ENCODE peak calls at places on chromosomes 7 and 10, in six cellular contexts. O is lung, R is bronchial epithelial cell, H is kidney epithelial cell, B is fibroblast of mammary gland, X is cardiac fibroblast. W is an unnamed sample.

GRCh38 chr10:30647089-30647488 is 17.5 kb upstream of the LYZL2 start:
- DNase-seq in O (no peak), R (no peak), H (no peak), B (no peak), X (no peak), W (no peak)

GRCh38 chr7:157984138-157984913 is 603.3 kb downstream of the PTPRN2 start:
- DNase-seq in O (no peak), R (no peak), H (no peak), B (no peak), X (no peak), W (no peak)

GRCh38 chr10:82160291-82160690 is 285.3 kb downstream of the NRG3 start:
- DNase-seq in O (no peak), R (no peak), H (no peak), B (no peak), X (no peak), W (no peak)

GRCh38 chr10:3828404-3829192 is 43.6 kb upstream of the KLF6 start:
- DNase-seq in O (no peak), R (peak), H (no peak), B (peak), X (peak), W (peak)

GRCh38 chr7:11171569-11172192 is 198.0 kb downstream of the PHF14 start:
- DNase-seq in O (no peak), R (no peak), H (no peak), B (no peak), X (no peak), W (no peak)

GRCh38 chr7:17130281-17131059 is 168.0 kb upstream of the AHR start:
- DNase-seq in O (no peak), R (peak), H (peak), B (peak), X (peak), W (peak)

GRCh38 chr7:139974179-139974811 is 88.5 kb downstream of the PARP12 start:
- DNase-seq in O (no peak), R (no peak), H (no peak), B (no peak), X (no peak), W (no peak)

GRCh38 chr7:88693131-88693530 is 66.4 kb upstream of the ZNF804B start:
- DNase-seq in O (no peak), R (no peak), H (no peak), B (no peak), X (no peak), W (no peak)

GRCh38 chr10:474406-474805 is 215.1 kb downstream of the DIP2C start:
- DNase-seq in O (no peak), R (no peak), H (no peak), B (no peak), X (no peak), W (no peak)

GRCh38 chr7:28528899-28529298 is 116.6 kb downstream of the CREB5 start:
- DNase-seq in O (no peak), R (no peak), H (peak), B (peak), X (no peak), W (no peak)

GRCh38 chr10:132511692-132512442 is 25.7 kb upstream of the INPP5A start:
- DNase-seq in O (no peak), R (no peak), H (no peak), B (no peak), X (peak), W (no peak)

GRCh38 chr7:17369686-17370426 is 71.4 kb downstream of the AHR start:
- DNase-seq in O (peak), R (peak), H (peak), B (peak), X (peak), W (peak)

GRCh38 chr7:44145969-44146897 is 5.1 kb upstream of the MYL7 start:
- DNase-seq in O (peak), R (peak), H (no peak), B (peak), X (peak), W (peak)

GRCh38 chr10:60238408-60239100 is 151.1 kb downstream of the ANK3 start:
- DNase-seq in O (no peak), R (peak), H (no peak), B (peak), X (peak), W (peak)

GRCh38 chr7:95527776-95528250 is 42.1 kb downstream of the ASB4 start:
- DNase-seq in O (no peak), R (no peak), H (no peak), B (no peak), X (no peak), W (no peak)

GRCh38 chr7:142796501-142797341 is 26.0 kb downstream of the PRSS2 start:
- DNase-seq in O (no peak), R (no peak), H (no peak), B (no peak), X (no peak), W (no peak)

GRCh38 chr7:130791746-130792145 is 57.7 kb upstream of the KLF14 start:
- DNase-seq in O (no peak), R (no peak), H (no peak), B (no peak), X (no peak), W (no peak)

GRCh38 chr10:109920011-109920410 is 3.3 kb downstream of the XPNPEP1 start:
- DNase-seq in O (no peak), R (no peak), H (no peak), B (no peak), X (no peak), W (no peak)

GRCh38 chr10:8956400-8956799 is 901.9 kb downstream of the GATA3 start:
- DNase-seq in O (no peak), R (no peak), H (no peak), B (no peak), X (no peak), W (no peak)

GRCh38 chr10:133258066-133258817 is 18.4 kb downstream of the ADAM8 start:
- DNase-seq in O (peak), R (peak), H (no peak), B (no peak), X (no peak), W (no peak)

GRCh38 chr10:5565205-5565545 is 40.4 kb downstream of the CALML3 start:
- DNase-seq in O (no peak), R (no peak), H (no peak), B (no peak), X (no peak), W (no peak)

GRCh38 chr10:117663750-117664149 is 121.2 kb downstream of the EMX2 start:
- DNase-seq in O (no peak), R (peak), H (peak), B (peak), X (peak), W (peak)

GRCh38 chr7:29811597-29811996 is 5.3 kb downstream of the WIPF3 start:
- DNase-seq in O (no peak), R (no peak), H (no peak), B (no peak), X (no peak), W (no peak)

GRCh38 chr7:30837581-30837980 is 66.4 kb downstream of the MINDY4 start:
- DNase-seq in O (no peak), R (no peak), H (no peak), B (no peak), X (no peak), W (no peak)

GRCh38 chr10:6558759-6559429 is 21.2 kb downstream of the PRKCQ start:
- DNase-seq in O (no peak), R (no peak), H (no peak), B (no peak), X (no peak), W (no peak)

GRCh38 chr7:100394077-100394476 is 20.8 kb downstream of the PILRA start:
- DNase-seq in O (no peak), R (no peak), H (no peak), B (no peak), X (no peak), W (no peak)

GRCh38 chr7:155227788-155228458 is 69.8 kb upstream of the INSIG1 start:
- DNase-seq in O (no peak), R (no peak), H (no peak), B (no peak), X (no peak), W (no peak)

GRCh38 chr7:45342236-45342635 is 184.6 kb downstream of the RAMP3 start:
- DNase-seq in O (no peak), R (no peak), H (no peak), B (no peak), X (no peak), W (no peak)

GRCh38 chr7:135330088-135330487 is 96.5 kb downstream of the STRA8 start:
- DNase-seq in O (no peak), R (no peak), H (no peak), B (no peak), X (no peak), W (no peak)

GRCh38 chr10:8312079-8312478 is 257.6 kb downstream of the GATA3 start:
- DNase-seq in O (no peak), R (peak), H (no peak), B (no peak), X (no peak), W (no peak)

GRCh38 chr10:29946953-29947700 is 112.3 kb downstream of the JCAD start:
- DNase-seq in O (peak), R (peak), H (peak), B (peak), X (peak), W (peak)

GRCh38 chr7:17564678-17565209 is 266.3 kb downstream of the AHR start:
- DNase-seq in O (no peak), R (peak), H (no peak), B (peak), X (no peak), W (peak)

GRCh38 chr10:107206856-107207255 is 42.4 kb upstream of the SORCS1 start:
- DNase-seq in O (no peak), R (no peak), H (no peak), B (no peak), X (no peak), W (no peak)

GRCh38 chr7:95011156-95011928 is 103.9 kb downstream of the PPP1R9A start:
- DNase-seq in O (no peak), R (peak), H (peak), B (peak), X (peak), W (peak)

DNA sequence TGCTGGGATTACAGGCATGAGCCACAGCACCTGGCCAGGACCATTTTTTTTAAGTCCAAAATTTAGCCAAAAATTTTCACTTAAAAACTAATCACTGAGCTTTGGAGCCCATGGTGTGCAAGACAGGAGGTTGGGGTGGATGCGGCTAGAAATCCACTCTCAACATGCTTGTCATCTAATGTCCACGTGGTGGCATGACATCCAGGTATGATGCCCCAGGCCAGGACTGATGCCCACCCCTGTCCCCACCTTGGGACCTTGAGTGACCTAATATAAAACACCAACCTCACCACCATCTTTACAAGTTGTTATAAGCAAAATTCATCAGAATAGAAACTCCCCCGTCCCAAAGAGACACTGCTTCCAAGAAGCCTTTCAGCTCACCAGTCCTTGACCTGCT is 20.4 kb upstream of the IMPDH1 start:
- DNase-seq in O (no peak), R (no peak), H (no peak), B (no peak), X (no peak), W (no peak)
- TF ChIP-seq CTCF in O (no peak), R (no peak), H (no peak), B (no peak), X (no peak), W (no peak)

GRCh38 chr10:125153693-125154490 is 6.5 kb downstream of the CTBP2 start:
- DNase-seq in O (no peak), R (peak), H (no peak), B (peak), X (peak), W (peak)
- H3K4me3 ChIP-seq in O (no peak), R (no peak), H (no peak), B (no peak), X (no peak), W (no peak)

DNA sequence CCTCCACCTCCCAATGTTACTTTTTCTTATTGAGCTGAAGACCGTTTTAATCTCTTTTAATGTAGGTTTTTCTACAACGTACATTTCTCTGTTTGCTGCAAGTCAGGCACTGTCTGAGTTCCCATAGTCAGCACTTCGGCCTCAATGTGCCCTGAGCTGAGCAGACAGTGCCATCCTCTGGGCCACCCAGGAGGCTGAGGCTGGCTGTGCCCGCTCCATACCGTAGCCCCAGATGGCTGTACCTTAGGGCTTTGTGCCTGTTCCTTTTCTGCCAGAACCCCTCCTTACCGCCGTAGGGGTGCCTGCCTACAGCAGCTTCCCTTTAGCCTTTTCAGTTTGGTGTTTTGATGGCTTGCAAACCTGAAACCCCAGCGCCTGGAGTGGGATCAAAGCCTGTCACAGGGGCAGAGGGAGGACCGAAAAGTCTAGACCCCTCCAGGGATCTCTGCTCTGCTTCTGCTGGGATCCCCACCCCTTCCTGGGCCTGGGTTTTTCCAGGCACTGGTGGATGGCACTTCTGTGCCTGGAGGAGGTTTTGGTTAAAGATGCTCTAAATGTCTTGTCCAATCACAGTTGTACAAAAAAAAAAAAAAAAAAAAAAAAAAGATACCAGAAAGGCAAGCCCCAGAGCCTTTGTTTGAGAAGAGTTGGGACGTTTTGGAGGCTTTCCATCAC is 9.0 kb downstream of the AGAP3 start:
- DNase-seq in O (no peak), R (no peak), H (no peak), B (no peak), X (no peak), W (no peak)
- TF ChIP-seq CTCF in O (no peak), R (no peak), H (no peak), B (no peak), X (no peak), W (no peak)

DNA sequence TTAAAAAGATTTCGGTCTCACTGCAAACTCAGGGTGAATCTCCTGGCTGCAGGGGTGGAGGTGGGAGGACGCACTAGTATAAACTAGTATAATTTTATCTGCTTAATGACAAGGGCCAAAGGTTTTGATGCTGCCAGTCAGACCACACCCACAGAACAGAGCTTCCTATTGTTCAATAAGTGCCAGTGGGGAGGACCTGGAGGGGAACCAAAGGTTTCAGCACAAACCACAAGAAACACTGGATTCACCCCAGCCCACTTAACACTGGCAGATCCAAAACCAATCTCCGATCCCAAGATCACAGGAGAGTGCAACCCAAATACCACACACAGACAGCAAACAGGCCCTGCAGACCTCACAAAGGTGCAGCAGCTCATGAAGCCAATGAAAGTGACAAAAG is 6.6 kb downstream of the VOPP1 start:
- DNase-seq in O (no peak), R (no peak), H (no peak), B (no peak), X (no peak), W (no peak)
- H3K4me3 ChIP-seq in O (no peak), R (no peak), H (no peak), B (no peak), X (no peak), W (no peak)

DNA sequence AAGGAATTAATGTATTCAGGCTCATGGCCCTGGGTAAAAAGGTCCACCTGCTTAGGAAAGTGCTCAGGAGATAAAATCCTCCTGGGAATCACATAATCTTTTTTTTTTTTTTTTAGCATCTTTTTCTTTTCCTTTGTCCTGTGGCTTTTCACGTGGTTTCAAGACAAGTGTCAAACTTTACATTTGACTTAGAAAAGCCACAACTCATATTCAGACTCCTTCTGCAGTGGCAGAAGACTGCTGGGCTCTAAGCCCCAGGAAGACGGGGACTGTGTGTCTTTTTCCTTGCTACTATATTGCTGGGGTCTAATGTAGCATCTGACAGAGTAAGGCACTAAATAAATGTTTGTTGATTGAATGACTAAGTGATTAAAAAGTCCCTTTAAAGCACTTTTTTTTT is 127.5 kb upstream of the ANKRD1 start:
- DNase-seq in O (no peak), R (no peak), H (no peak), B (no peak), X (no peak), W (no peak)
- TF ChIP-seq CTCF in O (no peak), R (no peak), H (no peak), B (no peak), X (no peak), W (no peak)